ENCODE peak calls at places on chromosomes 6 and 20, in seven cellular contexts. One of them, this sample, is unnamed.

GRCh38 chr6:75842191-75842590 is 93.2 kb downstream of the MYO6 start:
- DNase-seq in colonic mucosa: no peak
- DNase-seq in HTR-8/SVneo: no peak
- DNase-seq in amygdala: no peak
- DNase-seq in left ventricle myocardium superior: no peak
- DNase-seq in GM12891: no peak
- DNase-seq in NCI-H748 treated with DMSO at 0.1 percent for 48 hours: no peak
- DNase-seq in this sample: no peak

GRCh38 chr6:34057790-34058189 is 88.1 kb downstream of the GRM4 start:
- DNase-seq in colonic mucosa: no peak
- DNase-seq in amygdala: no peak
- DNase-seq in HTR-8/SVneo: no peak
- DNase-seq in left ventricle myocardium superior: no peak
- DNase-seq in GM12891: no peak
- DNase-seq in NCI-H748 treated with DMSO at 0.1 percent for 48 hours: no peak
- DNase-seq in this sample: no peak

GRCh38 chr6:24990227-24990843 is 54.6 kb upstream of the RIPOR2 start:
- DNase-seq in GM12891: no peak
- DNase-seq in HTR-8/SVneo: peak
- DNase-seq in amygdala: no peak
- DNase-seq in left ventricle myocardium superior: no peak
- DNase-seq in colonic mucosa: no peak
- DNase-seq in NCI-H748 treated with DMSO at 0.1 percent for 48 hours: no peak
- DNase-seq in this sample: no peak

GRCh38 chr6:35128496-35128895 is 12.6 kb downstream of the TCP11 start:
- DNase-seq in amygdala: no peak
- DNase-seq in left ventricle myocardium superior: no peak
- DNase-seq in GM12891: no peak
- DNase-seq in NCI-H748 treated with DMSO at 0.1 percent for 48 hours: no peak
- DNase-seq in colonic mucosa: no peak
- DNase-seq in HTR-8/SVneo: no peak
- DNase-seq in this sample: no peak

GRCh38 chr6:126718600-126719327 is 378.8 kb downstream of the CENPW start:
- DNase-seq in left ventricle myocardium superior: no peak
- DNase-seq in NCI-H748 treated with DMSO at 0.1 percent for 48 hours: no peak
- DNase-seq in GM12891: no peak
- DNase-seq in amygdala: no peak
- DNase-seq in colonic mucosa: no peak
- DNase-seq in HTR-8/SVneo: no peak
- DNase-seq in this sample: no peak

GRCh38 chr6:148513145-148514071 is 170.8 kb downstream of the SASH1 start:
- DNase-seq in GM12891: no peak
- DNase-seq in HTR-8/SVneo: no peak
- DNase-seq in amygdala: no peak
- DNase-seq in left ventricle myocardium superior: peak
- DNase-seq in NCI-H748 treated with DMSO at 0.1 percent for 48 hours: no peak
- DNase-seq in colonic mucosa: no peak
- DNase-seq in this sample: no peak

GRCh38 chr6:147126618-147127022 is 77.6 kb upstream of the STXBP5 start:
- DNase-seq in GM12891: no peak
- DNase-seq in colonic mucosa: no peak
- DNase-seq in left ventricle myocardium superior: peak
- DNase-seq in HTR-8/SVneo: no peak
- DNase-seq in amygdala: no peak
- DNase-seq in NCI-H748 treated with DMSO at 0.1 percent for 48 hours: no peak
- DNase-seq in this sample: no peak

GRCh38 chr6:157642736-157643135 is 180.3 kb upstream of the SNX9 start:
- DNase-seq in GM12891: no peak
- DNase-seq in NCI-H748 treated with DMSO at 0.1 percent for 48 hours: no peak
- DNase-seq in amygdala: no peak
- DNase-seq in colonic mucosa: no peak
- DNase-seq in left ventricle myocardium superior: no peak
- DNase-seq in HTR-8/SVneo: no peak
- DNase-seq in this sample: no peak

GRCh38 chr6:110103260-110103659 is 76.2 kb downstream of the WASF1 start:
- DNase-seq in HTR-8/SVneo: no peak
- DNase-seq in colonic mucosa: no peak
- DNase-seq in GM12891: no peak
- DNase-seq in NCI-H748 treated with DMSO at 0.1 percent for 48 hours: no peak
- DNase-seq in left ventricle myocardium superior: no peak
- DNase-seq in amygdala: no peak
- DNase-seq in this sample: no peak

GRCh38 chr6:150403458-150404245 is 34.8 kb downstream of the IYD start:
- DNase-seq in amygdala: no peak
- DNase-seq in left ventricle myocardium superior: no peak
- DNase-seq in NCI-H748 treated with DMSO at 0.1 percent for 48 hours: peak
- DNase-seq in GM12891: no peak
- DNase-seq in HTR-8/SVneo: peak
- DNase-seq in colonic mucosa: no peak
- DNase-seq in this sample: no peak

GRCh38 chr20:51494241-51495110 is 48.0 kb downstream of the NFATC2 start:
- DNase-seq in amygdala: no peak
- DNase-seq in NCI-H748 treated with DMSO at 0.1 percent for 48 hours: no peak
- DNase-seq in colonic mucosa: no peak
- DNase-seq in left ventricle myocardium superior: no peak
- DNase-seq in GM12891: no peak
- DNase-seq in HTR-8/SVneo: no peak
- DNase-seq in this sample: no peak

GRCh38 chr6:4615891-4616290 is 160.3 kb upstream of the CDYL start:
- DNase-seq in GM12891: no peak
- DNase-seq in colonic mucosa: no peak
- DNase-seq in left ventricle myocardium superior: peak
- DNase-seq in HTR-8/SVneo: no peak
- DNase-seq in NCI-H748 treated with DMSO at 0.1 percent for 48 hours: no peak
- DNase-seq in amygdala: no peak
- DNase-seq in this sample: no peak

GRCh38 chr20:62511915-62512610 is 36.3 kb upstream of the GATA5 start:
- DNase-seq in HTR-8/SVneo: no peak
- DNase-seq in GM12891: no peak
- DNase-seq in colonic mucosa: no peak
- DNase-seq in left ventricle myocardium superior: peak
- DNase-seq in amygdala: no peak
- DNase-seq in NCI-H748 treated with DMSO at 0.1 percent for 48 hours: no peak
- DNase-seq in this sample: no peak

GRCh38 chr6:167470101-167470835 is 145.4 kb downstream of the TTLL2 start:
- DNase-seq in NCI-H748 treated with DMSO at 0.1 percent for 48 hours: no peak
- DNase-seq in HTR-8/SVneo: no peak
- DNase-seq in left ventricle myocardium superior: no peak
- DNase-seq in amygdala: no peak
- DNase-seq in GM12891: no peak
- DNase-seq in colonic mucosa: no peak
- DNase-seq in this sample: no peak

GRCh38 chr20:34544109-34544793 is 14.3 kb upstream of the MAP1LC3A start:
- DNase-seq in HTR-8/SVneo: no peak
- DNase-seq in left ventricle myocardium superior: peak
- DNase-seq in GM12891: no peak
- DNase-seq in amygdala: no peak
- DNase-seq in NCI-H748 treated with DMSO at 0.1 percent for 48 hours: no peak
- DNase-seq in colonic mucosa: peak
- DNase-seq in this sample: no peak

GRCh38 chr6:55679503-55679902 is 100.5 kb upstream of the HMGCLL1 start:
- DNase-seq in NCI-H748 treated with DMSO at 0.1 percent for 48 hours: no peak
- DNase-seq in colonic mucosa: no peak
- DNase-seq in GM12891: no peak
- DNase-seq in amygdala: no peak
- DNase-seq in HTR-8/SVneo: no peak
- DNase-seq in left ventricle myocardium superior: no peak
- DNase-seq in this sample: no peak

GRCh38 chr6:7827142-7827541 is 83.4 kb downstream of the TXNDC5 start:
- DNase-seq in HTR-8/SVneo: no peak
- DNase-seq in NCI-H748 treated with DMSO at 0.1 percent for 48 hours: no peak
- DNase-seq in GM12891: no peak
- DNase-seq in left ventricle myocardium superior: no peak
- DNase-seq in amygdala: no peak
- DNase-seq in colonic mucosa: no peak
- DNase-seq in this sample: no peak

GRCh38 chr20:11261533-11262000 is 587.8 kb upstream of the JAG1 start:
- DNase-seq in amygdala: no peak
- DNase-seq in HTR-8/SVneo: peak
- DNase-seq in NCI-H748 treated with DMSO at 0.1 percent for 48 hours: no peak
- DNase-seq in left ventricle myocardium superior: no peak
- DNase-seq in GM12891: no peak
- DNase-seq in colonic mucosa: no peak
- DNase-seq in this sample: no peak

GRCh38 chr20:37362231-37362792 is 16.4 kb downstream of the SRC start:
- DNase-seq in NCI-H748 treated with DMSO at 0.1 percent for 48 hours: no peak
- DNase-seq in colonic mucosa: no peak
- DNase-seq in GM12891: no peak
- DNase-seq in left ventricle myocardium superior: no peak
- DNase-seq in amygdala: no peak
- DNase-seq in HTR-8/SVneo: no peak
- DNase-seq in this sample: no peak

GRCh38 chr20:63087872-63088680 is 81.3 kb upstream of the BHLHE23 start:
- DNase-seq in HTR-8/SVneo: no peak
- DNase-seq in left ventricle myocardium superior: no peak
- DNase-seq in NCI-H748 treated with DMSO at 0.1 percent for 48 hours: peak
- DNase-seq in colonic mucosa: no peak
- DNase-seq in GM12891: no peak
- DNase-seq in amygdala: no peak
- DNase-seq in this sample: no peak

GRCh38 chr6:116764961-116765841 is at the start of gene FAM162B:
- DNase-seq in HTR-8/SVneo: peak
- DNase-seq in left ventricle myocardium superior: peak
- DNase-seq in NCI-H748 treated with DMSO at 0.1 percent for 48 hours: no peak
- DNase-seq in colonic mucosa: peak
- DNase-seq in amygdala: no peak
- DNase-seq in GM12891: no peak
- DNase-seq in this sample: no peak

GRCh38 chr20:50722466-50723155 is 8.8 kb upstream of the PARD6B start:
- DNase-seq in amygdala: no peak
- DNase-seq in colonic mucosa: no peak
- DNase-seq in left ventricle myocardium superior: no peak
- DNase-seq in NCI-H748 treated with DMSO at 0.1 percent for 48 hours: no peak
- DNase-seq in HTR-8/SVneo: no peak
- DNase-seq in GM12891: no peak
- DNase-seq in this sample: no peak

GRCh38 chr6:110523461-110524021 is 47.1 kb upstream of the SLC22A16 start:
- DNase-seq in NCI-H748 treated with DMSO at 0.1 percent for 48 hours: no peak
- DNase-seq in colonic mucosa: no peak
- DNase-seq in GM12891: no peak
- DNase-seq in left ventricle myocardium superior: no peak
- DNase-seq in HTR-8/SVneo: no peak
- DNase-seq in amygdala: no peak
- DNase-seq in this sample: no peak

GRCh38 chr20:3042621-3043020 is 801 bp upstream of the GNRH2 start:
- DNase-seq in GM12891: no peak
- DNase-seq in amygdala: no peak
- DNase-seq in colonic mucosa: no peak
- DNase-seq in NCI-H748 treated with DMSO at 0.1 percent for 48 hours: no peak
- DNase-seq in HTR-8/SVneo: no peak
- DNase-seq in left ventricle myocardium superior: peak
- DNase-seq in this sample: no peak

GRCh38 chr20:50728981-50729874 is 2.2 kb upstream of the PARD6B start:
- DNase-seq in GM12891: no peak
- DNase-seq in amygdala: no peak
- DNase-seq in left ventricle myocardium superior: no peak
- DNase-seq in NCI-H748 treated with DMSO at 0.1 percent for 48 hours: no peak
- DNase-seq in colonic mucosa: peak
- DNase-seq in HTR-8/SVneo: no peak
- DNase-seq in this sample: no peak

GRCh38 chr20:37864275-37864674 is 38.7 kb upstream of the VSTM2L start:
- DNase-seq in left ventricle myocardium superior: no peak
- DNase-seq in HTR-8/SVneo: no peak
- DNase-seq in NCI-H748 treated with DMSO at 0.1 percent for 48 hours: no peak
- DNase-seq in GM12891: no peak
- DNase-seq in amygdala: no peak
- DNase-seq in colonic mucosa: no peak
- DNase-seq in this sample: no peak

GRCh38 chr20:33450867-33451266 is 7.3 kb upstream of the SNTA1 start:
- DNase-seq in left ventricle myocardium superior: no peak
- DNase-seq in NCI-H748 treated with DMSO at 0.1 percent for 48 hours: no peak
- DNase-seq in colonic mucosa: no peak
- DNase-seq in GM12891: no peak
- DNase-seq in amygdala: no peak
- DNase-seq in HTR-8/SVneo: no peak
- DNase-seq in this sample: no peak

GRCh38 chr6:17015551-17016381 is 86.1 kb upstream of the STMND1 start:
- DNase-seq in amygdala: no peak
- DNase-seq in GM12891: no peak
- DNase-seq in HTR-8/SVneo: no peak
- DNase-seq in colonic mucosa: peak
- DNase-seq in left ventricle myocardium superior: peak
- DNase-seq in NCI-H748 treated with DMSO at 0.1 percent for 48 hours: no peak
- DNase-seq in this sample: no peak

GRCh38 chr20:57638895-57639236 is 18.6 kb upstream of the ZBP1 start:
- DNase-seq in NCI-H748 treated with DMSO at 0.1 percent for 48 hours: no peak
- DNase-seq in GM12891: no peak
- DNase-seq in HTR-8/SVneo: no peak
- DNase-seq in colonic mucosa: no peak
- DNase-seq in left ventricle myocardium superior: no peak
- DNase-seq in amygdala: no peak
- DNase-seq in this sample: no peak

GRCh38 chr20:49685809-49686208 is 27.9 kb downstream of the B4GALT5 start:
- DNase-seq in colonic mucosa: no peak
- DNase-seq in left ventricle myocardium superior: no peak
- DNase-seq in amygdala: no peak
- DNase-seq in HTR-8/SVneo: peak
- DNase-seq in NCI-H748 treated with DMSO at 0.1 percent for 48 hours: no peak
- DNase-seq in GM12891: no peak
- DNase-seq in this sample: no peak

GRCh38 chr6:56933650-56934049 is 21.3 kb upstream of the BEND6 start:
- DNase-seq in GM12891: no peak
- DNase-seq in left ventricle myocardium superior: no peak
- DNase-seq in colonic mucosa: no peak
- DNase-seq in HTR-8/SVneo: no peak
- DNase-seq in NCI-H748 treated with DMSO at 0.1 percent for 48 hours: no peak
- DNase-seq in amygdala: no peak
- DNase-seq in this sample: no peak

GRCh38 chr6:40535784-40536380 is 51.3 kb downstream of the LRFN2 start:
- DNase-seq in amygdala: no peak
- DNase-seq in HTR-8/SVneo: no peak
- DNase-seq in left ventricle myocardium superior: no peak
- DNase-seq in colonic mucosa: no peak
- DNase-seq in NCI-H748 treated with DMSO at 0.1 percent for 48 hours: no peak
- DNase-seq in GM12891: no peak
- DNase-seq in this sample: no peak

GRCh38 chr20:21099653-21100589 is 6.2 kb downstream of the LINC00237 start:
- DNase-seq in GM12891: peak
- DNase-seq in amygdala: no peak
- DNase-seq in HTR-8/SVneo: no peak
- DNase-seq in NCI-H748 treated with DMSO at 0.1 percent for 48 hours: peak
- DNase-seq in left ventricle myocardium superior: peak
- DNase-seq in colonic mucosa: peak
- DNase-seq in this sample: peak

GRCh38 chr6:37314803-37315515 is 38.8 kb upstream of the RNF8 start:
- DNase-seq in GM12891: no peak
- DNase-seq in amygdala: no peak
- DNase-seq in left ventricle myocardium superior: peak
- DNase-seq in NCI-H748 treated with DMSO at 0.1 percent for 48 hours: peak
- DNase-seq in HTR-8/SVneo: peak
- DNase-seq in colonic mucosa: peak
- DNase-seq in this sample: no peak

GRCh38 chr20:56606174-56606945 is 22.7 kb upstream of the TFAP2C start:
- DNase-seq in left ventricle myocardium superior: no peak
- DNase-seq in amygdala: no peak
- DNase-seq in colonic mucosa: peak
- DNase-seq in GM12891: no peak
- DNase-seq in NCI-H748 treated with DMSO at 0.1 percent for 48 hours: no peak
- DNase-seq in HTR-8/SVneo: no peak
- DNase-seq in this sample: no peak

GRCh38 chr6:104716858-104717257 is 142.9 kb downstream of the HACE1 start:
- DNase-seq in amygdala: no peak
- DNase-seq in HTR-8/SVneo: no peak
- DNase-seq in GM12891: no peak
- DNase-seq in left ventricle myocardium superior: no peak
- DNase-seq in NCI-H748 treated with DMSO at 0.1 percent for 48 hours: no peak
- DNase-seq in colonic mucosa: no peak
- DNase-seq in this sample: no peak

GRCh38 chr6:170420791-170421776 is 114.5 kb downstream of the FAM120B start:
- DNase-seq in HTR-8/SVneo: no peak
- DNase-seq in GM12891: no peak
- DNase-seq in NCI-H748 treated with DMSO at 0.1 percent for 48 hours: no peak
- DNase-seq in amygdala: no peak
- DNase-seq in colonic mucosa: no peak
- DNase-seq in left ventricle myocardium superior: no peak
- DNase-seq in this sample: no peak

GRCh38 chr20:47178277-47178676 is 178.2 kb downstream of the ZMYND8 start:
- DNase-seq in left ventricle myocardium superior: no peak
- DNase-seq in NCI-H748 treated with DMSO at 0.1 percent for 48 hours: no peak
- DNase-seq in amygdala: no peak
- DNase-seq in HTR-8/SVneo: no peak
- DNase-seq in GM12891: no peak
- DNase-seq in colonic mucosa: no peak
- DNase-seq in this sample: no peak

This sample was measured in T-helper 22 cell.